ENCODE peak calls at places on chromosomes 4 and X, in five cellular contexts. One of them, this sample, is unnamed.

GRCh38 chrX:107851215-107851614 is 25.5 kb downstream of the MID2 start:
- DNase-seq in lower lobe of right lung: no peak
- DNase-seq in endodermal cell: no peak
- DNase-seq in psoas muscle: no peak
- DNase-seq in lung: no peak
- DNase-seq in this sample: no peak

GRCh38 chrX:36986231-36986630 is 21.9 kb upstream of the FAM47C start:
- DNase-seq in psoas muscle: no peak
- DNase-seq in lung: no peak
- DNase-seq in endodermal cell: peak; percentile 60
- DNase-seq in lower lobe of right lung: no peak
- DNase-seq in this sample: no peak

GRCh38 chr4:153547520-153547919 is 81.4 kb downstream of the TMEM131L start:
- DNase-seq in lower lobe of right lung: no peak
- DNase-seq in endodermal cell: no peak
- DNase-seq in lung: no peak
- DNase-seq in psoas muscle: no peak
- DNase-seq in this sample: no peak

GRCh38 chr4:174214102-174214878 is 69.2 kb downstream of the FBXO8 start:
- DNase-seq in psoas muscle: no peak
- DNase-seq in lung: no peak
- DNase-seq in endodermal cell: peak; percentile 84
- DNase-seq in lower lobe of right lung: no peak
- DNase-seq in this sample: no peak

GRCh38 chr4:8739820-8740665 is 131.6 kb downstream of the HMX1 start:
- DNase-seq in lower lobe of right lung: peak; percentile 30
- DNase-seq in endodermal cell: peak; percentile 46
- DNase-seq in psoas muscle: no peak
- DNase-seq in lung: no peak
- DNase-seq in this sample: no peak

GRCh38 chrX:23578079-23578478 is 89.2 kb upstream of the PRDX4 start:
- DNase-seq in lung: no peak
- DNase-seq in endodermal cell: no peak
- DNase-seq in psoas muscle: no peak
- DNase-seq in lower lobe of right lung: no peak
- DNase-seq in this sample: no peak

GRCh38 chrX:130728208-130728607 is 174.8 kb downstream of the ENOX2 start:
- DNase-seq in lower lobe of right lung: no peak
- DNase-seq in endodermal cell: no peak
- DNase-seq in lung: no peak
- DNase-seq in psoas muscle: no peak
- DNase-seq in this sample: no peak

GRCh38 chrX:95057341-95057740 is 1383.3 kb downstream of the FAM133A start:
- DNase-seq in psoas muscle: no peak
- DNase-seq in lung: no peak
- DNase-seq in lower lobe of right lung: no peak
- DNase-seq in endodermal cell: no peak
- DNase-seq in this sample: no peak

GRCh38 chr4:168621806-168622589 is 125.1 kb downstream of the PALLD start:
- DNase-seq in lower lobe of right lung: no peak
- DNase-seq in lung: no peak
- DNase-seq in endodermal cell: no peak
- DNase-seq in psoas muscle: no peak
- DNase-seq in this sample: no peak

GRCh38 chrX:7088968-7089615 is 58.4 kb upstream of the STS start:
- DNase-seq in endodermal cell: peak; percentile 76
- DNase-seq in lower lobe of right lung: no peak
- DNase-seq in psoas muscle: no peak
- DNase-seq in lung: no peak
- DNase-seq in this sample: no peak

GRCh38 chr4:37243722-37244582 is 591 bp upstream of the NWD2 start:
- DNase-seq in lower lobe of right lung: peak; percentile 29
- DNase-seq in psoas muscle: no peak
- DNase-seq in lung: no peak
- DNase-seq in endodermal cell: peak; percentile 93
- DNase-seq in this sample: no peak

GRCh38 chrX:106670631-106671030 is 55.9 kb upstream of the RNF128 start:
- DNase-seq in lower lobe of right lung: no peak
- DNase-seq in lung: no peak
- DNase-seq in psoas muscle: no peak
- DNase-seq in endodermal cell: no peak
- DNase-seq in this sample: no peak

GRCh38 chrX:44908198-44908597 is 35.2 kb downstream of the KDM6A start:
- DNase-seq in psoas muscle: no peak
- DNase-seq in endodermal cell: no peak
- DNase-seq in lung: no peak
- DNase-seq in lower lobe of right lung: no peak
- DNase-seq in this sample: no peak

GRCh38 chrX:20740443-20740842 is 473.7 kb upstream of the RPS6KA3 start:
- DNase-seq in endodermal cell: peak; percentile 49
- DNase-seq in psoas muscle: no peak
- DNase-seq in lower lobe of right lung: no peak
- DNase-seq in lung: no peak
- DNase-seq in this sample: no peak

GRCh38 chr4:71074452-71075299 is 81.2 kb downstream of the DCK start:
- DNase-seq in lower lobe of right lung: no peak
- DNase-seq in lung: no peak
- DNase-seq in endodermal cell: no peak
- DNase-seq in psoas muscle: no peak
- DNase-seq in this sample: peak; percentile 39

GRCh38 chr4:118762753-118763477 is 73.0 kb downstream of the SEC24D start:
- DNase-seq in psoas muscle: no peak
- DNase-seq in lung: no peak
- DNase-seq in lower lobe of right lung: no peak
- DNase-seq in endodermal cell: no peak
- DNase-seq in this sample: no peak

GRCh38 chrX:13180807-13181206 is 136.4 kb upstream of the FAM9C start:
- DNase-seq in endodermal cell: no peak
- DNase-seq in lower lobe of right lung: no peak
- DNase-seq in lung: no peak
- DNase-seq in psoas muscle: no peak
- DNase-seq in this sample: no peak

GRCh38 chrX:45771560-45772340 is 571.1 kb upstream of the DIPK2B start:
- DNase-seq in endodermal cell: no peak
- DNase-seq in psoas muscle: no peak
- DNase-seq in lower lobe of right lung: peak; percentile 59
- DNase-seq in lung: no peak
- DNase-seq in this sample: no peak

GRCh38 chrX:105909576-105909975 is 87.2 kb downstream of the NRK start:
- DNase-seq in lung: no peak
- DNase-seq in endodermal cell: no peak
- DNase-seq in lower lobe of right lung: no peak
- DNase-seq in psoas muscle: no peak
- DNase-seq in this sample: no peak

GRCh38 chr4:154984148-154984547 is 203.1 kb downstream of the RBM46 start:
- DNase-seq in psoas muscle: no peak
- DNase-seq in endodermal cell: no peak
- DNase-seq in lung: no peak
- DNase-seq in lower lobe of right lung: no peak
- DNase-seq in this sample: no peak

GRCh38 chr4:144494280-144494679 is 151.7 kb upstream of the HHIP start:
- DNase-seq in lung: no peak
- DNase-seq in psoas muscle: no peak
- DNase-seq in lower lobe of right lung: no peak
- DNase-seq in endodermal cell: no peak
- DNase-seq in this sample: no peak

GRCh38 chrX:37802028-37802427 is 22.2 kb downstream of the CYBB start:
- DNase-seq in psoas muscle: no peak
- DNase-seq in lung: no peak
- DNase-seq in lower lobe of right lung: no peak
- DNase-seq in endodermal cell: no peak
- DNase-seq in this sample: no peak

GRCh38 chr4:107380836-107381438 is 339.1 kb downstream of the PAPSS1 start:
- DNase-seq in psoas muscle: no peak
- DNase-seq in lower lobe of right lung: no peak
- DNase-seq in endodermal cell: no peak
- DNase-seq in lung: no peak
- DNase-seq in this sample: no peak

GRCh38 chr4:26573389-26573794 is 10.5 kb upstream of the TBC1D19 start:
- DNase-seq in endodermal cell: no peak
- DNase-seq in lower lobe of right lung: no peak
- DNase-seq in psoas muscle: no peak
- DNase-seq in lung: no peak
- DNase-seq in this sample: no peak

GRCh38 chrX:51694254-51694653 is 11.6 kb upstream of the CENPVL2 start:
- DNase-seq in endodermal cell: peak; percentile 20
- DNase-seq in lung: no peak
- DNase-seq in lower lobe of right lung: no peak
- DNase-seq in psoas muscle: no peak
- DNase-seq in this sample: no peak

DNA sequence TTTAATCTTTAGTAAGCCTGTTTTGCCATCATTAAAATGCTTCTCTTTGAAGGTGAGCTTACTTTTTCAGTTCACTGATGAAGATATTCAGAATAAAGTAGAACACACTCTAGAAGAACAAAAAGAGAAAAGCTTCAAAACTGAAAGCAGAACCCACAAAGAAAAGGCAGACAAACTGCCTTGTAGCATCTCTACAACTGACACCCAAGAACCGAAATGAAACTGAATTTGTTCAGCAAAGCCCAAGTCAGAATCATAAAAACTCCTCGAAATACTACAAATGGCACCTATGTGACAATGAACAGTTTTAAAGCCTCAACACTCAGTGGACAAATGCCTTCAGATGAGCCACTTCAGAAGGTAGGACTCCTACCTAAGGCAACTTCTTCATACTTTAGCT is 83.6 kb downstream of the MAML3 start:
- DNase-seq in lung: no peak
- DNase-seq in psoas muscle: no peak
- DNase-seq in lower lobe of right lung: no peak
- DNase-seq in endodermal cell: no peak
- DNase-seq in this sample: no peak
- H3K27ac ChIP-seq in lung: no peak overlapping the region
- H3K27ac ChIP-seq in psoas muscle: no peak overlapping the region
- H3K27ac ChIP-seq in lower lobe of right lung: no peak overlapping the region
- H3K27ac ChIP-seq in endodermal cell: no peak overlapping the region
- H3K27ac ChIP-seq in this sample: no peak overlapping the region

DNA sequence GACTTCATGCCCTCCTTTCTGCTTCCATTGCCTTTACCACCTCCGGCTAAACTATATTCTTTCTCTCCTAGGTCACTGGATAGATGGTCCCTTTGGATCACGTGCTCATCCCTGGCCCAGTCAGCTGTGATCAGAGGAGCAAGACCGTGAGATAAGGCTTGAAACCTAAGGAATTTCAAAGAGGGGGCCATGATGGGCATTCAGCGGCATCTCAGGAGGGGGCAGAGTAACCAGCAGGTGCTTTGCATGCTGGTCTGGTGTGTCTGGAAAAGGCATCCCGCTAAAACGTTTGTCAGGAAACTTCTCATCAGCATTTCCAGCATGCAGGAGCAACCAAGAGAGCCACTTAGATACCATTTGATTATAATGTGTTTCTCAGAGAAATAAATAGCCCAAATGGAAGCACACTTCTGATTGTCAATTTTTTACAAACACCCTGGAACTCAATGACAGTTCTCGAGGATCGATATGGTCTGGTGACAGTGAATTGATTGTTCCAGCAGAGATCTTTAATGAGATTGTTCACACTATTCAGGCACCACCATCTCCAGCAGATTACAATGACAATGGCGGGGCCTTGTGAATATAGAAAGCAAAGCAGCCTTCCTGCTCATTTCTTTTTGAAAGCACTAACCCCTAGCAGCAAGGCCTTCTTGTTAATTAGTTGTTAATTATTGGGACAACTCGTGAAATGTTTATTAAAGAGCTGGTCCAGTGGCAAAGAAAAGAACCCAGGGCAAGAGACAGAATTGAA is 327.1 kb downstream of the PTTG2 start:
- DNase-seq in lung: no peak
- DNase-seq in endodermal cell: peak; percentile 82
- DNase-seq in lower lobe of right lung: no peak
- DNase-seq in psoas muscle: no peak
- DNase-seq in this sample: no peak
- H3K27ac ChIP-seq in lung: no peak overlapping the region
- H3K27ac ChIP-seq in endodermal cell: peak overlapping the region; percentile 59
- H3K27ac ChIP-seq in lower lobe of right lung: no peak overlapping the region
- H3K27ac ChIP-seq in psoas muscle: no peak overlapping the region
- H3K27ac ChIP-seq in this sample: no peak overlapping the region

DNA sequence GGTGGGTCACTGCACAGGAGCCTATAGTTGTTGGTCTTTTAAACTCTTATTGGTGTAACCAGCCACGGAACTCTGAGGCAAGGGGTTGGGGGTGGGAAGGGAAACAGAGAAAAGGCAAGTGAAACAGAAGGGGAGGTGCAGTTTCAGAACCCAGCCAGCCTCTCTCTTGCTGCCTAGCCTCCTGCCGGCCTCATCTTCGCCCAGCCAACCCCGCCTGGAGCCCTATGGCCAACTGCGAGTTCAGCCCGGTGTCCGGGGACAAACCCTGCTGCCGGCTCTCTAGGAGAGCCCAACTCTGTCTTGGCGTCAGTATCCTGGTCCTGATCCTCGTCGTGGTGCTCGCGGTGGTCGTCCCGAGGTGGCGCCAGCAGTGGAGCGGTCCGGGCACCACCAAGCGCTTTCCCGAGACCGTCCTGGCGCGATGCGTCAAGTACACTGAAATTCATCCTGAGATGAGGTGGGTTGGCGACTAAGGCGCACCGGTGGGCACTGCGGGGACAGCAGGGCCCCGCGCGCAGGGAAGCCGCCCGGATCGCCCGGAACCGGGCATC is at the start of gene CD38:
- DNase-seq in lung: peak; percentile 43
- DNase-seq in psoas muscle: peak; percentile 73
- DNase-seq in endodermal cell: peak; percentile 78
- DNase-seq in lower lobe of right lung: peak; percentile 51
- DNase-seq in this sample: peak; percentile 17
- H3K27ac ChIP-seq in lung: peak within 1 kb of the TSS; percentile 42
- H3K27ac ChIP-seq in psoas muscle: peak within 1 kb of the TSS; percentile 85
- H3K27ac ChIP-seq in endodermal cell: no peak within 1 kb of the TSS
- H3K27ac ChIP-seq in lower lobe of right lung: peak within 1 kb of the TSS; percentile 78
- H3K27ac ChIP-seq in this sample: no peak within 1 kb of the TSS

GRCh38 chr4:740011-740410 is 34.4 kb downstream of the PCGF3 start:
- DNase-seq in psoas muscle: no peak
- DNase-seq in endodermal cell: no peak
- DNase-seq in lung: no peak
- DNase-seq in lower lobe of right lung: no peak
- DNase-seq in this sample: no peak

GRCh38 chr4:742096-742741 is 36.6 kb downstream of the PCGF3 start:
- DNase-seq in psoas muscle: no peak
- DNase-seq in endodermal cell: no peak
- DNase-seq in lung: no peak
- DNase-seq in lower lobe of right lung: no peak
- DNase-seq in this sample: no peak

GRCh38 chr4:738781-739280 is 33.2 kb downstream of the PCGF3 start:
- DNase-seq in lung: no peak
- DNase-seq in psoas muscle: no peak
- DNase-seq in lower lobe of right lung: no peak
- DNase-seq in endodermal cell: no peak
- DNase-seq in this sample: no peak

GRCh38 chr4:740656-741282 is 35.1 kb downstream of the PCGF3 start:
- DNase-seq in endodermal cell: no peak
- DNase-seq in lower lobe of right lung: no peak
- DNase-seq in lung: no peak
- DNase-seq in psoas muscle: peak; percentile 45
- DNase-seq in this sample: no peak

DNA sequence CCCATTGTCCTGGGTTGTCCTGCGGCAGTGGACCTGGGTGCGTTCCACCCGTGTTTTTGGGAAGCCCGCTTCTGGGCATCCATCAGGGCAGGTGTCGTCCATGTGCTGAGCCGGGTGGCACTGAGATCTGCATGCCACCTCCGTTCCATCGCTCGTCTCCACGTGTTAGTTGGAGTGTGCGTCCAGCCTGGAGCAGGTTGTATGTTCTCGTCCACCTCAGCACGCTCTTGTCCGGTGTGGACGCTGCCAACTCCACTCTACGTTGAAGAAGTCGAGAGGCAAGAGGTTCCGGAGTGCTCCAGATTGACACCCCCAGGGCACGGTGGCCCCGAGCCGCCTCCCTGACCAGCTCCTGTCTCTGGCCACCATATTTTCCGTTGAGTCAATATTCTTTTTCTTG is 33.9 kb downstream of the PCGF3 start:
- DNase-seq in psoas muscle: no peak
- DNase-seq in lower lobe of right lung: no peak
- DNase-seq in endodermal cell: no peak
- DNase-seq in lung: no peak
- DNase-seq in this sample: no peak
- H3K27ac ChIP-seq in psoas muscle: no peak overlapping the region
- H3K27ac ChIP-seq in lower lobe of right lung: no peak overlapping the region
- H3K27ac ChIP-seq in endodermal cell: no peak overlapping the region
- H3K27ac ChIP-seq in lung: no peak overlapping the region
- H3K27ac ChIP-seq in this sample: no peak overlapping the region

This sample was measured in substantia nigra.